ENCODE peak calls at places on chromosome 13, in four cellular contexts. F is cardiac muscle cell, E is choroid plexus epithelial cell, R is WTC11. V is an unnamed sample.

GRCh38 chr13:45989607-45990006 is 62.9 kb downstream of the ZC3H13 start:
- DNase-seq in F (no peak), E (peak; percentile 89), R (no peak), V (no peak)

GRCh38 chr13:98325724-98326123 is 148.7 kb upstream of the RNF113B start:
- DNase-seq in F (no peak), E (no peak), R (no peak), V (no peak)

GRCh38 chr13:47033216-47033615 is 136.4 kb upstream of the HTR2A start:
- DNase-seq in F (no peak), E (peak; percentile 64), R (no peak), V (no peak)

GRCh38 chr13:51524312-51524711 is 60.0 kb upstream of the WDFY2 start:
- DNase-seq in F (no peak), E (no peak), R (no peak), V (no peak)

GRCh38 chr13:48737689-48738088 is 84.0 kb downstream of the CYSLTR2 start:
- DNase-seq in F (no peak), E (no peak), R (no peak), V (no peak)

GRCh38 chr13:82647540-82647939 is 1234.7 kb downstream of the SLITRK1 start:
- DNase-seq in F (no peak), E (no peak), R (no peak), V (no peak)

GRCh38 chr13:27858046-27858445 is 61.8 kb upstream of the PDX1 start:
- DNase-seq in F (no peak), E (no peak), R (no peak), V (no peak)

GRCh38 chr13:73745190-73745589 is 389.0 kb downstream of the KLF12 start:
- DNase-seq in F (no peak), E (no peak), R (no peak), V (no peak)

GRCh38 chr13:73991884-73992283 is 142.3 kb downstream of the KLF12 start:
- DNase-seq in F (no peak), E (no peak), R (no peak), V (no peak)

GRCh38 chr13:110150384-110151091 is 156.4 kb downstream of the COL4A1 start:
- DNase-seq in F (no peak), E (no peak), R (no peak), V (no peak)

GRCh38 chr13:43908156-43909126 is 28.7 kb downstream of the LACC1 start:
- DNase-seq in F (peak; percentile 61), E (peak; percentile 90), R (no peak), V (no peak)

GRCh38 chr13:44664308-44664707 is 88.2 kb upstream of the TSC22D1 start:
- DNase-seq in F (no peak), E (no peak), R (no peak), V (no peak)

GRCh38 chr13:43742911-43743310 is 43.9 kb downstream of the ENOX1 start:
- DNase-seq in F (no peak), E (no peak), R (no peak), V (no peak)

GRCh38 chr13:113776231-113777125 is 17.5 kb downstream of the TMEM255B start:
- DNase-seq in F (no peak), E (no peak), R (no peak), V (no peak)

GRCh38 chr13:25179810-25180437 is 7.8 kb upstream of the AMER2 start:
- DNase-seq in F (no peak), E (no peak), R (no peak), V (no peak)

GRCh38 chr13:53873558-53873957 is 844.9 kb downstream of the OLFM4 start:
- DNase-seq in F (no peak), E (no peak), R (peak; percentile 64), V (no peak)

GRCh38 chr13:99605417-99606321 is 104.4 kb downstream of the TM9SF2 start:
- DNase-seq in F (peak; percentile 52), E (no peak), R (peak; percentile 60), V (peak; percentile 29)

GRCh38 chr13:32495429-32495828 is 43.2 kb downstream of the N4BP2L2 start:
- DNase-seq in F (no peak), E (no peak), R (no peak), V (no peak)

GRCh38 chr13:110433014-110433413 is 125.9 kb downstream of the COL4A2 start:
- DNase-seq in F (no peak), E (peak; percentile 57), R (no peak), V (no peak)

GRCh38 chr13:74570834-74571233 is 436.6 kb upstream of the KLF12 start:
- DNase-seq in F (no peak), E (peak; percentile 91), R (no peak), V (no peak)

GRCh38 chr13:60074397-60074796 is 89.3 kb downstream of the DIAPH3 start:
- DNase-seq in F (no peak), E (no peak), R (no peak), V (no peak)

GRCh38 chr13:80338781-80339577 is 1.9 kb downstream of the SPRY2 start:
- DNase-seq in F (peak; percentile 86), E (peak; percentile 87), R (peak; percentile 72), V (peak; percentile 79)

GRCh38 chr13:110116072-110116487 is 190.9 kb downstream of the COL4A1 start:
- DNase-seq in F (peak; percentile 73), E (peak; percentile 68), R (peak; percentile 82), V (peak; percentile 87)

GRCh38 chr13:101453784-101454201 is 1.3 kb downstream of the ITGBL1 start:
- DNase-seq in F (no peak), E (no peak), R (peak; percentile 61), V (no peak)
- TF ChIP-seq CTCF in F (peak; percentile 33), E (peak; percentile 24), R (no peak), V (no peak)

GRCh38 chr13:38566023-38566422 is 120.9 kb upstream of the FREM2 start:
- DNase-seq in F (no peak), E (no peak), R (no peak), V (no peak)

GRCh38 chr13:38575427-38575826 is 111.5 kb upstream of the FREM2 start:
- DNase-seq in F (no peak), E (no peak), R (no peak), V (no peak)

GRCh38 chr13:38564751-38565150 is 122.1 kb upstream of the FREM2 start:
- DNase-seq in F (no peak), E (no peak), R (no peak), V (no peak)

GRCh38 chr13:38566526-38566925 is 120.4 kb upstream of the FREM2 start:
- DNase-seq in F (no peak), E (no peak), R (no peak), V (no peak)

GRCh38 chr13:38570706-38571105 is 116.2 kb upstream of the FREM2 start:
- DNase-seq in F (no peak), E (no peak), R (no peak), V (no peak)
- TF ChIP-seq CTCF in F (no peak), E (no peak), R (no peak), V (no peak)

GRCh38 chr13:49791214-49791752 is 1.2 kb downstream of the KPNA3 start:
- DNase-seq in F (peak; percentile 30), E (peak; percentile 55), R (no peak), V (no peak)
- TF ChIP-seq CTCF in F (peak; percentile 9), E (peak; percentile 41), R (no peak), V (no peak)

GRCh38 chr13:20826301-20826700 is 52.5 kb upstream of the EEF1AKMT1 start:
- DNase-seq in F (no peak), E (no peak), R (no peak), V (no peak)
- TF ChIP-seq CTCF in F (no peak), E (no peak), R (no peak), V (no peak)

GRCh38 chr13:95564948-95565347 is 12.4 kb downstream of the CLDN10 start:
- DNase-seq in F (no peak), E (peak; percentile 63), R (no peak), V (no peak)
- TF ChIP-seq CTCF in F (no peak), E (no peak), R (no peak), V (no peak)

V was measured in nephron progenitor cell.